ENCODE peak calls at places on chromosome 14, in five cellular contexts. B is CD4-positive, alpha-beta memory T cell; R is body of pancreas; O is HCT116; F is BE2C. W is an unnamed sample.

GRCh38 chr14:29548948-29549370 is 378.7 kb downstream of the PRKD1 start:
- DNase-seq in B (no peak), R (peak; percentile 6), O (peak; percentile 12), F (no peak), W (peak; percentile 83)

GRCh38 chr14:72634910-72635647 is 258.8 kb downstream of the DPF3 start:
- DNase-seq in B (no peak), R (no peak), O (no peak), F (no peak), W (no peak)

GRCh38 chr14:99387880-99388279 is 92.8 kb downstream of the SETD3 start:
- DNase-seq in B (no peak), R (no peak), O (no peak), F (no peak), W (no peak)

GRCh38 chr14:64060648-64061096 is 207.9 kb downstream of the SYNE2 start:
- DNase-seq in B (no peak), R (peak; percentile 30), O (peak; percentile 29), F (peak; percentile 33), W (no peak)

GRCh38 chr14:100116134-100116533 is 43.3 kb downstream of the DEGS2 start:
- DNase-seq in B (no peak), R (no peak), O (no peak), F (no peak), W (no peak)

GRCh38 chr14:50321009-50321660 is 9.0 kb downstream of the DMAC2L start:
- DNase-seq in B (peak; percentile 80), R (peak; percentile 80), O (peak; percentile 83), F (peak; percentile 69), W (peak; percentile 94)

GRCh38 chr14:103216857-103217256 is 93.6 kb downstream of the TNFAIP2 start:
- DNase-seq in B (no peak), R (no peak), O (no peak), F (no peak), W (no peak)

GRCh38 chr14:60485600-60486251 is at the start of gene C14orf39:
- DNase-seq in B (no peak), R (no peak), O (no peak), F (peak; percentile 88), W (peak; percentile 7)

GRCh38 chr14:60684203-60684602 is 34.9 kb upstream of the SIX1 start:
- DNase-seq in B (no peak), R (no peak), O (no peak), F (no peak), W (no peak)

GRCh38 chr14:103019827-103020226 is 37.5 kb downstream of the CDC42BPB start:
- DNase-seq in B (no peak), R (no peak), O (no peak), F (no peak), W (peak; percentile 20)

GRCh38 chr14:41403360-41403759 is 203.3 kb upstream of the LRFN5 start:
- DNase-seq in B (no peak), R (no peak), O (no peak), F (no peak), W (no peak)

GRCh38 chr14:56002876-56003625 is 115.2 kb upstream of the PELI2 start:
- DNase-seq in B (peak; percentile 70), R (no peak), O (no peak), F (no peak), W (no peak)

GRCh38 chr14:37544407-37544806 is 50.6 kb downstream of the FOXA1 start:
- DNase-seq in B (no peak), R (no peak), O (no peak), F (no peak), W (no peak)

GRCh38 chr14:60349663-60350365 is 100.8 kb downstream of the PPM1A start:
- DNase-seq in B (peak; percentile 26), R (peak; percentile 49), O (peak; percentile 39), F (peak; percentile 33), W (peak; percentile 80)

GRCh38 chr14:46672128-46672527 is 20.5 kb upstream of the RPL10L start:
- DNase-seq in B (no peak), R (no peak), O (no peak), F (no peak), W (no peak)

GRCh38 chr14:58298880-58299664 is 717 bp downstream of the ARID4A start:
- DNase-seq in B (peak; percentile 44), R (peak; percentile 19), O (no peak), F (peak; percentile 13), W (no peak)

GRCh38 chr14:80621701-80622100 is 319.8 kb downstream of the CEP128 start:
- DNase-seq in B (no peak), R (no peak), O (peak; percentile 16), F (no peak), W (peak; percentile 24)

DNA sequence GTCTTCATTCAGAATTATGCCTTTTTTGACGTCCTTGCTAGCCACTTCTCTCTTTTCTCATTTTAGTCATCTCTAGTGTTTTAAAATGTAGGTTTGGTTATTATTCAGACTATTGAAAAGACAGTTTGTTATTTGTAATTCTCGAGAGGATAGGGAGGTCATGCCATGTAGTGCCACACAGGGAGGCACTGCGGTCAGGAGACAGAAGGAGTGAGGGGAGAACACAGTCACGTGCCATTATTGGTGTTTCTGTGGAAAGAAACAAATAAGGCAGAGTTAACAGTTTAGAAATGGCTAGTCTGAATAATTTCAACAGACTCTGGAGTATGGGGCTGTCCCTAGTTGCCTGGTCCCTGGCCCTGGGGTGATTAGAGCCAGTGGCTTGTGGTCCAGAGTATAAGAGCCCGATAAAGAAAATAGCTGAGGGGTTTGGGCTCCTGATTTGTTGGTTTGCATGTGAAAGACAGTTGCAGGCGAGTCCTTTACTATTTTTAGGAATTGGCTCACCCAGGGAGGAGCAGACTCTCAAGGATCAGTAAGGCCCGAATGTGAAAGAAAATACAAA is 278.1 kb upstream of the SEL1L start:
- DNase-seq in B (no peak), R (no peak), O (no peak), F (no peak), W (no peak)
- H3K4me3 ChIP-seq in B (no peak overlapping the region), R (no peak overlapping the region), O (no peak overlapping the region), F (no peak overlapping the region), W (no peak overlapping the region)

DNA sequence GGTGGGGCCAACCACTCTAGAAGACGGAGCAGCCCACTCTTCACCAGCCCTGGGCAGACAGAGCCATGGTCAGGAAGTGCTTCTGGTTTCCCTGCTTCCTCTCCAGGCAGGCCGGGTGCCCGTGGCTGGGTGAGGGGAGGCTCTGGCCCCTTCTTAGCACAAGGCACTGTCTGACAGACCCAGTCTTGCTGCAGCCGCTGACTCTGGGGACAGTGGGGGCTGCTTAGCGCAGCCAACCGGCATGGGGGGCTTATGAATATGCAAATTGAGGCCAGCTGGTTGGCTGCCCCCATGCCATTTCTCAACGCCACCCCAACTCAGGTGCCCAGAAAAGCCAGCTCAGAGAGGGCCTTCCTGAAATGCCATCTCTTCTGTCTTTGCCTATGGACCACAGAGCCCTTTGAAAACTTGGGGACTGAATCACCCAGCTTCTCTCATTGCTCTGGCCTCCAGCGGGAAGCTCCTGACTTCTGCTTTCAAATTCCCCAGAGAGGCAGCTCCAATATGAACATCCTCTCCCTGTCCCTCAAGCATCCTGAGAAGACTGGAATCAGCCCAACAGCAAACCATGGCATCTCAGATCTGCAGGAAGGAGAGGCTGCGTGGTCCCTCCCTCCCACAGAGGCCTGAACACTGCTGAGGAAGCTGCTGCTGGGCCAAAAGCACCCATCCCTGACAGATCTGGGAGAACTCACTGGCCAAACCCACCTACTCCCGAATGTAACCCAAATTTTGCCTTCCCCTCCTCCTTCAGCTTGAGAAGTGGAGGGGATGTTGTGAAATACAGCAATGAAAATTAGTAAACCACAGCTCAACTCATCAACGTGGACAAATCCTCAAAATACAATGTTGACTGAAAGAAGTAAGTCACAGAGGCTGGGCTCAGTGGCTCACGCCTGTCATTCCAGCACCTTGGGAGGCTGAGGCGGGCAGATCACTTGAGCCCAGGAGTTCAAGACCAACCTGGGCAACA is at the start of gene PROX2:
- DNase-seq in B (no peak), R (no peak), O (no peak), F (no peak), W (no peak)
- H3K4me3 ChIP-seq in B (no peak within 1 kb of the TSS), R (no peak within 1 kb of the TSS), O (no peak within 1 kb of the TSS), F (no peak within 1 kb of the TSS), W (no peak within 1 kb of the TSS)

GRCh38 chr14:89701079-89702043 is 253.2 kb downstream of the EFCAB11 start:
- DNase-seq in B (peak; percentile 86), R (peak; percentile 91), O (peak; percentile 2), F (peak; percentile 94), W (peak; percentile 49)

GRCh38 chr14:89697281-89698060 is 257.1 kb downstream of the EFCAB11 start:
- DNase-seq in B (no peak), R (no peak), O (no peak), F (no peak), W (no peak)

GRCh38 chr14:89707086-89707485 is 247.4 kb downstream of the EFCAB11 start:
- DNase-seq in B (no peak), R (no peak), O (no peak), F (no peak), W (no peak)

GRCh38 chr14:89699076-89699475 is 255.5 kb downstream of the EFCAB11 start:
- DNase-seq in B (no peak), R (no peak), O (no peak), F (no peak), W (no peak)

DNA sequence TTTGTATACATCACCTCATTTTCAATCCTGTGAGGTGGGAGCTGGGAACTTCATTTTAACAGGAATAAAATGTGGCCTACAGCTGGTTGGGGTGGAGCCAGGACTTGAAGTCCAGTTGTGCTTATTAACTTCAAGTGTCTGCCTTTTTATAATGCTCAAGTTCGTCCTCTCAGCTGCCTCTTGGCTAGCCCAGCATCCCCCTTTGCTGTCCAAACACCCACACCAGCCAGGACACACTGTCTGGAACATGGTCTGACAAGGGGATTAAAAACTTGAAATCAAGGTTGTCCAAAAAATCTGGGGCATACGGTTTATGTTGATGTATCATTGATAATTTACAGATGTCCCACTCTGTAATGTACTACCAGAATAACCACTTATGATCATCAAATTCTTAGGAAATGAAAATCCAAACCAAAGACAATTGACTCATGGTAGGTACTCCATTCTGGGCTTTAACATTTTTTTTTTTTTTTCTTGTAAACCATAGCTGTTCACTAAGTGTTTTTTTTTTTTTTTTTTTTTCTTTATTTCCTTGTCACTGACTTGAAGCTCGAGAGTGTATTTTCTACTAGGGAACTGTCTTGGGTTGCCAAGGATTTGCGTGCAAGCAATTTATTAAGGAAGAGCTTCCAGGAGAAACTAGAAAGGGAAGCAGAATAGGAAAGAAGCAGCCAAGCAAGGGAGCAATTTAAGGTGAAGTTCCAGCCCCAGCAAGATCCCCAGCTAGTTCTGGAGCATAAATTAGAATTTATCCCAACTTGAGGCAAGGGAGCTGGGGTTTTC is 252.2 kb downstream of the EFCAB11 start:
- DNase-seq in B (no peak), R (peak; percentile 42), O (no peak), F (no peak), W (peak; percentile 52)
- H3K4me3 ChIP-seq in B (peak overlapping the region; percentile 49), R (no peak overlapping the region), O (peak overlapping the region; percentile 47), F (no peak overlapping the region), W (peak overlapping the region; percentile 62)

GRCh38 chr14:53108292-53108937 is 44.7 kb downstream of the DDHD1 start:
- DNase-seq in B (no peak), R (no peak), O (no peak), F (no peak), W (no peak)
- H3K4me3 ChIP-seq in B (peak overlapping the region; percentile 48), R (no peak overlapping the region), O (no peak overlapping the region), F (no peak overlapping the region), W (no peak overlapping the region)

GRCh38 chr14:94489336-94489735 is 13.3 kb upstream of the SERPINA9 start:
- DNase-seq in B (no peak), R (no peak), O (no peak), F (no peak), W (no peak)
- H3K4me3 ChIP-seq in B (no peak overlapping the region), R (no peak overlapping the region), O (no peak overlapping the region), F (no peak overlapping the region), W (no peak overlapping the region)

GRCh38 chr14:39176263-39177167 is 1.5 kb downstream of the PNN start:
- DNase-seq in B (no peak), R (no peak), O (no peak), F (no peak), W (no peak)
- H3K4me3 ChIP-seq in B (peak overlapping the region; percentile 92), R (peak overlapping the region; percentile 89), O (peak overlapping the region; percentile 96), F (peak overlapping the region; percentile 96), W (peak overlapping the region; percentile 94)